ENCODE peak calls at places on chromosomes 16 and 17, in six cellular contexts. D, R, X, W, P and C are unnamed samples.
A peak's percentile ranks its signal among the peaks of the same experiment; 100 is the strongest.

GRCh38 chr16:25155553-25156460 is 44.3 kb downstream of the LCMT1 start:
- DNase-seq in D (no peak), R (no peak), X (no peak), W (no peak), P (no peak), C (no peak)

GRCh38 chr17:50841949-50842354 is 6.6 kb downstream of the WFIKKN2 start:
- DNase-seq in D (peak; percentile 31), R (peak; percentile 20), X (peak; percentile 82), W (peak; percentile 80), P (peak; percentile 45), C (no peak)

GRCh38 chr16:75818491-75818890 is 92.2 kb upstream of the CPHXL start:
- DNase-seq in D (no peak), R (no peak), X (no peak), W (no peak), P (no peak), C (no peak)

GRCh38 chr16:67115649-67116048 is 5.9 kb downstream of the PHAF1 start:
- DNase-seq in D (no peak), R (no peak), X (no peak), W (no peak), P (no peak), C (peak; percentile 61)

GRCh38 chr16:27706156-27706705 is 156.3 kb downstream of the KATNIP start:
- DNase-seq in D (no peak), R (no peak), X (no peak), W (no peak), P (no peak), C (no peak)

GRCh38 chr16:63921737-63922136 is 1200.1 kb downstream of the CDH11 start:
- DNase-seq in D (no peak), R (no peak), X (no peak), W (no peak), P (no peak), C (no peak)

GRCh38 chr16:25223964-25224363 is 7.2 kb downstream of the AQP8 start:
- DNase-seq in D (no peak), R (no peak), X (no peak), W (no peak), P (no peak), C (no peak)

GRCh38 chr16:68416057-68417046 is 32.0 kb downstream of the SMPD3 start:
- DNase-seq in D (no peak), R (no peak), X (peak; percentile 76), W (peak; percentile 64), P (no peak), C (no peak)

GRCh38 chr16:82748026-82748425 is 121.3 kb downstream of the CDH13 start:
- DNase-seq in D (no peak), R (no peak), X (peak; percentile 46), W (no peak), P (no peak), C (no peak)

GRCh38 chr17:2170023-2170422 is 115.1 kb downstream of the HIC1 start:
- DNase-seq in D (no peak), R (no peak), X (no peak), W (peak; percentile 60), P (no peak), C (no peak)

GRCh38 chr16:2161911-2162310 is 6.3 kb downstream of the TRAF7 start:
- DNase-seq in D (no peak), R (no peak), X (no peak), W (no peak), P (no peak), C (no peak)

GRCh38 chr16:58013201-58013956 is 12.2 kb downstream of the USB1 start:
- DNase-seq in D (no peak), R (no peak), X (no peak), W (no peak), P (no peak), C (no peak)

GRCh38 chr17:41442772-41443171 is 2.0 kb upstream of the KRT38 start:
- DNase-seq in D (no peak), R (no peak), X (no peak), W (no peak), P (no peak), C (no peak)

GRCh38 chr17:17900615-17901520 is 64.1 kb upstream of the SREBF1 start:
- DNase-seq in D (no peak), R (no peak), X (peak; percentile 74), W (peak; percentile 59), P (peak; percentile 37), C (peak; percentile 65)

GRCh38 chr16:30656974-30657865 is 1.0 kb upstream of the FBRS start:
- DNase-seq in D (no peak), R (no peak), X (no peak), W (no peak), P (no peak), C (no peak)

GRCh38 chr16:19463468-19464315 is 46.0 kb downstream of the TMC5 start:
- DNase-seq in D (no peak), R (peak; percentile 90), X (no peak), W (no peak), P (no peak), C (no peak)

GRCh38 chr16:23754594-23755483 is at the start of gene CHP2:
- DNase-seq in D (no peak), R (no peak), X (peak; percentile 7), W (peak; percentile 85), P (no peak), C (no peak)

GRCh38 chr16:56874800-56875199 is 9.8 kb downstream of the SLC12A3 start:
- DNase-seq in D (no peak), R (no peak), X (peak; percentile 80), W (no peak), P (no peak), C (no peak)

GRCh38 chr16:88355389-88356123 is 27.2 kb upstream of the ZNF469 start:
- DNase-seq in D (no peak), R (no peak), X (no peak), W (no peak), P (no peak), C (no peak)

GRCh38 chr16:77172964-77173363 is 18.0 kb upstream of the MON1B start:
- DNase-seq in D (no peak), R (no peak), X (no peak), W (no peak), P (no peak), C (no peak)

GRCh38 chr17:13833921-13834320 is 232.2 kb upstream of the HS3ST3A1 start:
- DNase-seq in D (no peak), R (no peak), X (no peak), W (no peak), P (no peak), C (no peak)

GRCh38 chr16:77290451-77291110 is 91.4 kb downstream of the SYCE1L start:
- DNase-seq in D (no peak), R (no peak), X (no peak), W (no peak), P (no peak), C (no peak)

GRCh38 chr17:44400226-44400847 is 10.9 kb upstream of the ITGA2B start:
- DNase-seq in D (no peak), R (no peak), X (no peak), W (no peak), P (no peak), C (peak; percentile 7)

GRCh38 chr16:89700649-89701424 is 668 bp downstream of the SPATA2L start:
- DNase-seq in D (peak; percentile 52), R (peak; percentile 30), X (peak; percentile 81), W (peak; percentile 81), P (no peak), C (no peak)

GRCh38 chr17:78351449-78352006 is 8.3 kb downstream of the SOCS3 start:
- DNase-seq in D (no peak), R (no peak), X (peak; percentile 71), W (peak; percentile 78), P (peak; percentile 89), C (peak; percentile 99)

GRCh38 chr17:56832446-56832845 is 1.3 kb downstream of the C17orf67 start:
- DNase-seq in D (no peak), R (no peak), X (no peak), W (no peak), P (no peak), C (no peak)

GRCh38 chr17:8789743-8790142 is 9.4 kb downstream of the MFSD6L start:
- DNase-seq in D (no peak), R (no peak), X (no peak), W (no peak), P (no peak), C (no peak)

GRCh38 chr16:19284207-19284606 is 1.3 kb upstream of the CLEC19A start:
- DNase-seq in D (no peak), R (no peak), X (peak; percentile 81), W (no peak), P (peak; percentile 67), C (no peak)

GRCh38 chr16:67459066-67459857 is 21.7 kb downstream of the ATP6V0D1 start:
- DNase-seq in D (no peak), R (no peak), X (peak; percentile 94), W (peak; percentile 83), P (no peak), C (no peak)

GRCh38 chr16:21637032-21637968 is 15.1 kb downstream of the IGSF6 start:
- DNase-seq in D (no peak), R (no peak), X (no peak), W (no peak), P (no peak), C (no peak)

GRCh38 chr16:78503501-78504110 is 404.2 kb downstream of the WWOX start:
- DNase-seq in D (peak; percentile 6), R (no peak), X (peak; percentile 55), W (peak; percentile 21), P (peak; percentile 14), C (no peak)

GRCh38 chr17:72408122-72408382 is 287.2 kb downstream of the SOX9 start:
- DNase-seq in D (no peak), R (no peak), X (no peak), W (no peak), P (no peak), C (no peak)

GRCh38 chr16:85460983-85461813 is 151.9 kb upstream of the GSE1 start:
- DNase-seq in D (no peak), R (no peak), X (peak; percentile 44), W (no peak), P (no peak), C (peak; percentile 10)

GRCh38 chr17:6546069-6546718 is 10.2 kb downstream of the PITPNM3 start:
- DNase-seq in D (no peak), R (no peak), X (no peak), W (no peak), P (no peak), C (no peak)

GRCh38 chr17:78318843-78319242 is 41.0 kb downstream of the SOCS3 start:
- DNase-seq in D (no peak), R (no peak), X (no peak), W (no peak), P (no peak), C (no peak)

GRCh38 chr17:73342057-73342522 is 30.3 kb upstream of the CDC42EP4 start:
- DNase-seq in D (no peak), R (no peak), X (peak; percentile 70), W (peak; percentile 53), P (peak; percentile 94), C (no peak)

GRCh38 chr16:53542283-53542682 is 39.3 kb upstream of the AKTIP start:
- DNase-seq in D (no peak), R (no peak), X (no peak), W (peak; percentile 28), P (no peak), C (no peak)